ENCODE peak calls at places on chromosomes 6 and 20, in nine cellular contexts. G is left kidney; U is cardiac fibroblast; D is NCI-H1092 treated with DMSO at 0.1 percent for 48 hours; H is CD4-positive, alpha-beta T cell; F is head of caudate nucleus; V is HTR-8/SVneo; J is mesothelial cell of epicardium; T is activated CD8-positive, alpha-beta memory T cell treated with anti-CD3 and anti-CD28 coated beads, Interleukin-2, amount 50 U/mL, for 4 hours. A is an unnamed sample.

GRCh38 chr6:57173886-57174510 is 1.9 kb downstream of the BAG2 start:
- DNase-seq in D (no peak), J (no peak), F (no peak), G (no peak), T (no peak), H (no peak), V (peak; percentile 58), U (peak; percentile 70), A (no peak)

GRCh38 chr6:169044376-169045230 is 209.0 kb downstream of the THBS2 start:
- DNase-seq in F (no peak), G (no peak), D (no peak), U (no peak), T (no peak), H (no peak), J (no peak), V (no peak), A (no peak)

GRCh38 chr6:33613794-33614166 is 7.3 kb upstream of the ITPR3 start:
- DNase-seq in J (no peak), F (no peak), H (no peak), D (no peak), U (peak; percentile 68), V (peak; percentile 59), G (no peak), T (no peak), A (no peak)

GRCh38 chr6:67558985-67559384 is 1076.1 kb upstream of the ADGRB3 start:
- DNase-seq in U (peak; percentile 34), F (no peak), G (no peak), D (no peak), V (no peak), T (no peak), H (no peak), J (no peak), A (no peak)

GRCh38 chr6:3612341-3613041 is 139.0 kb downstream of the PXDC1 start:
- DNase-seq in V (peak; percentile 84), J (peak; percentile 31), H (no peak), D (peak; percentile 1), U (peak; percentile 68), T (no peak), G (no peak), F (no peak), A (no peak)

GRCh38 chr6:2385584-2385983 is 140.2 kb upstream of the GMDS start:
- DNase-seq in G (no peak), D (no peak), F (no peak), H (no peak), U (no peak), J (no peak), V (no peak), T (no peak), A (no peak)

GRCh38 chr20:15515706-15516105 is 1057.5 kb downstream of the KIF16B start:
- DNase-seq in U (no peak), G (no peak), T (no peak), J (no peak), V (no peak), F (no peak), D (no peak), H (no peak), A (no peak)

GRCh38 chr6:26122402-26122792 is 35.2 kb downstream of the HFE start:
- DNase-seq in F (no peak), G (peak; percentile 74), D (no peak), V (no peak), U (peak; percentile 46), T (no peak), J (no peak), H (no peak), A (no peak)

GRCh38 chr6:157188213-157188612 is 135.1 kb downstream of the TMEM242 start:
- DNase-seq in U (no peak), G (no peak), T (no peak), D (no peak), J (no peak), H (no peak), F (no peak), V (no peak), A (no peak)

GRCh38 chr20:49699200-49699992 is 14.3 kb downstream of the B4GALT5 start:
- DNase-seq in H (no peak), J (no peak), G (no peak), D (no peak), F (no peak), T (no peak), V (peak; percentile 87), U (peak; percentile 49), A (no peak)

GRCh38 chr20:10715035-10715434 is 41.2 kb upstream of the JAG1 start:
- DNase-seq in D (no peak), H (no peak), F (no peak), U (no peak), G (no peak), J (no peak), V (no peak), T (no peak), A (no peak)

GRCh38 chr6:31794866-31795615 is 511 bp downstream of the VARS1 start:
- DNase-seq in H (no peak), J (peak; percentile 57), F (no peak), V (no peak), T (no peak), U (peak; percentile 7), D (peak; percentile 39), G (peak; percentile 66), A (no peak)

GRCh38 chr6:129481706-129482105 is 228.3 kb downstream of the ARHGAP18 start:
- DNase-seq in G (no peak), V (no peak), J (no peak), U (no peak), H (no peak), F (no peak), T (no peak), D (no peak), A (no peak)

GRCh38 chr6:158752613-158753012 is 66.6 kb downstream of the EZR start:
- DNase-seq in D (peak; percentile 94), H (no peak), V (peak; percentile 24), U (peak; percentile 55), J (no peak), F (peak; percentile 90), T (no peak), G (no peak), A (no peak)

GRCh38 chr20:53708129-53708968 is 114.7 kb upstream of the ZNF217 start:
- DNase-seq in H (no peak), V (peak; percentile 83), J (no peak), T (peak; percentile 25), G (peak; percentile 64), F (no peak), D (no peak), U (peak; percentile 22), A (no peak)

A was measured in NCI-H1048.